ENCODE peak calls at places on chromosomes 16 and 17, in four cellular contexts. D is BE2C; N is CD8-positive, alpha-beta memory T cell; V is HCT116. E is an unnamed sample.
A peak's percentile ranks its signal among the peaks of the same experiment; 100 is the strongest.

GRCh38 chr16:56451753-56452689 is 667 bp downstream of the OGFOD1 start:
- DNase-seq in D (peak; percentile 65), N (no peak), V (peak; percentile 2), E (no peak)

GRCh38 chr16:25501530-25502255 is 190.1 kb upstream of the HS3ST4 start:
- DNase-seq in D (no peak), N (no peak), V (no peak), E (no peak)

GRCh38 chr17:74324521-74324920 is 1.5 kb upstream of the KIF19 start:
- DNase-seq in D (no peak), N (no peak), V (no peak), E (no peak)

GRCh38 chr17:35665662-35666061 is 65.8 kb upstream of the RASL10B start:
- DNase-seq in D (no peak), N (no peak), V (no peak), E (no peak)

GRCh38 chr17:41793749-41794602 is 7.5 kb upstream of the JUP start:
- DNase-seq in D (no peak), N (no peak), V (no peak), E (no peak)

GRCh38 chr16:85136213-85136704 is 24.0 kb upstream of the CIBAR2 start:
- DNase-seq in D (no peak), N (no peak), V (no peak), E (no peak)

GRCh38 chr16:22634913-22635312 is 124.2 kb downstream of the NPIPB5 start:
- DNase-seq in D (no peak), N (no peak), V (no peak), E (no peak)

GRCh38 chr16:82700541-82701240 is 73.9 kb downstream of the CDH13 start:
- DNase-seq in D (no peak), N (no peak), V (no peak), E (no peak)

GRCh38 chr16:49552273-49552928 is 178.8 kb downstream of the C16orf78 start:
- DNase-seq in D (no peak), N (no peak), V (no peak), E (no peak)

GRCh38 chr17:19573075-19573474 is 39.4 kb downstream of the SLC47A1 start:
- DNase-seq in D (no peak), N (no peak), V (no peak), E (no peak)

GRCh38 chr16:72598696-72599095 is 426.7 kb upstream of the PMFBP1 start:
- DNase-seq in D (no peak), N (no peak), V (no peak), E (no peak)

GRCh38 chr17:81930142-81931125 is 2.9 kb upstream of the MAFG start:
- DNase-seq in D (no peak), N (no peak), V (no peak), E (no peak)

GRCh38 chr16:10081201-10081940 is 100.9 kb downstream of the GRIN2A start:
- DNase-seq in D (no peak), N (no peak), V (no peak), E (no peak)

GRCh38 chr17:9606453-9606852 is 30.0 kb downstream of the CFAP52 start:
- DNase-seq in D (no peak), N (no peak), V (no peak), E (no peak)

GRCh38 chr17:28571255-28572122 is at the start of gene PIGS:
- DNase-seq in D (peak; percentile 93), N (peak; percentile 87), V (peak; percentile 81), E (peak; percentile 82)

GRCh38 chr17:28570716-28571254 is 539 bp downstream of the PIGS start:
- DNase-seq in D (peak; percentile 48), N (peak; percentile 57), V (no peak), E (no peak)

GRCh38 chr17:28573966-28574480 is 2.7 kb downstream of the ALDOC start:
- DNase-seq in D (no peak), N (no peak), V (no peak), E (no peak)

GRCh38 chr17:28573521-28573920 is 2.2 kb upstream of the PIGS start:
- DNase-seq in D (no peak), N (no peak), V (no peak), E (no peak)

DNA sequence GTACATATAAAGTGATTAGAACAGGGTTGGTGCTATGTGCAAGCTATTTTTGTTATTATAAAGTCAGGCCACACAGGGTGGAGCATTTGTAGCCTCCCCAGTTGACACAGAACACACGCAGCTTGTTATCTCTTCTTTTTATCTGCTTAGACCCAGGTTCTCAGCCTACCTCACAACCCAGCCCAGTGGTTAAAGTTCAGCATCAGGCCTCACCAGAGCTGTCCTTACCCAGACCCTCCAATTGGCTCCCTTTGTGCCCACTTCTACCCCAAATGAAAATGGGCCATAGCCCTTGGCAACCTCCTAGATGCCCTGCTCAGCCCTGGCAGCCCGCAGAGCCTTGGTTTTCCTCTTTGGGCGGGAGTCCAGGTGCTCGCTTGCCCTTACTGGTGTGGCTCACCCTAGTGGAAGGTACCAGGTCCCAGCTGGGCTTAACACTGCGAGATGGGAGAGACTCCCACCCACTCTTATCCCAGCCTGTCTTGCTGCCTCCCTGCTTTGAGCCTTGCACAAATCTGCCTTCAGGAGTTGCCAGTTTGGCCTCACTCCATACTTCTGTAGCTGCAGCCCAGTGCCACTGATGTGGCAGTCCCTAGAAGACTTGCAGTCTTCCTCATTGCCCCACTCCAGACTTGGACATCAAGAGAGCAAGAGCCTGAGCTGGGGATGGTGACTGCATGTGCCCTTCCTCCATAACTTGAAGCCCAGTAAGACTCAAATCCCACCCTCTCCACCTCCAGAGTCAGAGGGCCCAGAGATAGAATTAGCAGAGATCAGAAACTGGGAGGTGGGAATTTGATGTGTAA is 1.2 kb upstream of the PIGS start:
- DNase-seq in D (no peak), N (no peak), V (no peak), E (no peak)
- H3K4me3 ChIP-seq in D (no peak overlapping the region), N (peak overlapping the region; percentile 98), V (peak overlapping the region; percentile 99), E (peak overlapping the region; percentile 95)

GRCh38 chr16:87380875-87381274 is 2.7 kb downstream of the FBXO31 start:
- DNase-seq in D (no peak), N (no peak), V (no peak), E (no peak)
- H3K4me3 ChIP-seq in D (no peak overlapping the region), N (peak overlapping the region; percentile 34), V (no peak overlapping the region), E (peak overlapping the region; percentile 7)

GRCh38 chr17:29571883-29572681 is 3.6 kb downstream of the TP53I13 start:
- DNase-seq in D (no peak), N (no peak), V (no peak), E (no peak)
- H3K4me3 ChIP-seq in D (peak overlapping the region; percentile 35), N (no peak overlapping the region), V (no peak overlapping the region), E (no peak overlapping the region)

DNA sequence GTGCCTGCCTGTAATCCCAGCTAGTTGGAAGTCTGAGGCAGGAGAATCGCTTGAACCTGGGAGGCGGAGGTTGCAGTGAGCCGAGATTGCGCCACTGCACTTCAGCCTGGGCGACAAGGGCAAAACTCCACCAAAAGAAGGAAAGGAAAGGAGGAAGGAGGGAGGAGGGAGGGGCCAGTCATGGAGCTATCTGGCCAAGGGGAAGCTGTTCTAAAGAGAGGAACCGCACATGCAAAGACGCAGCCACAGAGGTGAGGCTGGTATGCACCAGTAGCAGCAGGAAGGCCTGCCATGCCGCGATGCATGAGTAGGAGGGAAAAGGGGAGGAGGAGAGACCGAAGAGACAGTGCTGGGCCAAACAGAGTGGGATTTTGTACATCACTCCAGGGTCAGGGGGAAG is 35.9 kb downstream of the HSBP1 start:
- DNase-seq in D (no peak), N (no peak), V (no peak), E (no peak)
- H3K4me3 ChIP-seq in D (no peak overlapping the region), N (no peak overlapping the region), V (no peak overlapping the region), E (no peak overlapping the region)

GRCh38 chr16:27639588-27640276 is 89.8 kb downstream of the KATNIP start:
- DNase-seq in D (peak; percentile 59), N (no peak), V (peak; percentile 21), E (no peak)
- H3K4me3 ChIP-seq in D (no peak overlapping the region), N (no peak overlapping the region), V (no peak overlapping the region), E (no peak overlapping the region)